ENCODE peak calls at places on chromosomes 11 and 22, in seven cellular contexts. T is CD8-positive, alpha-beta memory T cell; Y is HTR-8/SVneo; H is CD14-positive monocyte; K is NCI-H1694; L is astrocyte of the cerebellum; R is hypothalamus. Z is an unnamed sample.

GRCh38 chr11:130574740-130575139 is 126.3 kb downstream of the ADAMTS15 start:
- DNase-seq in T (no peak), Y (no peak), H (no peak), K (no peak), L (no peak), R (no peak), Z (no peak)

GRCh38 chr11:75492181-75492820 is 33.4 kb downstream of the GDPD5 start:
- DNase-seq in T (peak; percentile 25), Y (peak; percentile 60), H (peak; percentile 56), K (no peak), L (no peak), R (no peak), Z (no peak)

GRCh38 chr22:26502688-26503561 is 9.3 kb downstream of the TFIP11 start:
- DNase-seq in T (peak; percentile 51), Y (peak; percentile 23), H (no peak), K (peak; percentile 3), L (peak; percentile 28), R (peak; percentile 53), Z (peak; percentile 19)

GRCh38 chr11:47330002-47330911 is 22.2 kb downstream of the MYBPC3 start:
- DNase-seq in T (no peak), Y (no peak), H (peak; percentile 37), K (no peak), L (no peak), R (no peak), Z (no peak)

GRCh38 chr11:6596237-6596877 is 7.1 kb downstream of the RRP8 start:
- DNase-seq in T (no peak), Y (no peak), H (no peak), K (no peak), L (no peak), R (peak; percentile 57), Z (no peak)

GRCh38 chr11:70421123-70421522 is 22.8 kb downstream of the CTTN start:
- DNase-seq in T (no peak), Y (no peak), H (no peak), K (no peak), L (no peak), R (no peak), Z (no peak)

GRCh38 chr22:20463324-20464095 is 25.9 kb upstream of the SCARF2 start:
- DNase-seq in T (no peak), Y (no peak), H (no peak), K (peak; percentile 82), L (no peak), R (no peak), Z (peak; percentile 57)

GRCh38 chr11:63670077-63670737 is 969 bp downstream of the ATL3 start:
- DNase-seq in T (no peak), Y (no peak), H (no peak), K (no peak), L (no peak), R (no peak), Z (no peak)

GRCh38 chr22:44505796-44506354 is 7.8 kb upstream of the RTL6 start:
- DNase-seq in T (no peak), Y (no peak), H (no peak), K (no peak), L (no peak), R (no peak), Z (no peak)

GRCh38 chr11:112366777-112367176 is 106.1 kb upstream of the PLET1 start:
- DNase-seq in T (no peak), Y (no peak), H (no peak), K (no peak), L (no peak), R (no peak), Z (no peak)

GRCh38 chr11:67433536-67434394 is 3.7 kb downstream of the PTPRCAP start:
- DNase-seq in T (no peak), Y (no peak), H (peak; percentile 44), K (no peak), L (no peak), R (no peak), Z (no peak)

GRCh38 chr22:25395915-25396314 is 168.6 kb upstream of the GRK3 start:
- DNase-seq in T (no peak), Y (no peak), H (no peak), K (no peak), L (no peak), R (no peak), Z (no peak)

GRCh38 chr11:353315-353857 is 15.9 kb upstream of the B4GALNT4 start:
- DNase-seq in T (no peak), Y (no peak), H (no peak), K (no peak), L (peak; percentile 74), R (peak; percentile 70), Z (no peak)

GRCh38 chr22:24001314-24001713 is 3.9 kb downstream of the GSTT4 start:
- DNase-seq in T (no peak), Y (no peak), H (no peak), K (no peak), L (no peak), R (no peak), Z (no peak)

GRCh38 chr11:15754221-15754620 is 602.1 kb downstream of the SOX6 start:
- DNase-seq in T (no peak), Y (no peak), H (no peak), K (no peak), L (no peak), R (no peak), Z (no peak)

GRCh38 chr11:17603056-17603825 is 56.2 kb downstream of the OTOG start:
- DNase-seq in T (no peak), Y (no peak), H (no peak), K (no peak), L (no peak), R (no peak), Z (no peak)

GRCh38 chr11:17366491-17366890 is 14.9 kb downstream of the NCR3LG1 start:
- DNase-seq in T (no peak), Y (no peak), H (no peak), K (no peak), L (no peak), R (no peak), Z (no peak)

GRCh38 chr11:94774345-94774744 is 6.2 kb downstream of the AMOTL1 start:
- DNase-seq in T (no peak), Y (no peak), H (no peak), K (no peak), L (no peak), R (no peak), Z (no peak)

GRCh38 chr11:135037828-135038227 is 625.8 kb upstream of the B3GAT1 start:
- DNase-seq in T (no peak), Y (no peak), H (no peak), K (no peak), L (no peak), R (no peak), Z (no peak)

GRCh38 chr11:12531681-12532080 is 142.5 kb upstream of the TEAD1 start:
- DNase-seq in T (no peak), Y (no peak), H (no peak), K (no peak), L (no peak), R (no peak), Z (no peak)

GRCh38 chr11:2837096-2837601 is 48.4 kb downstream of the CDKN1C start:
- DNase-seq in T (no peak), Y (peak; percentile 76), H (no peak), K (no peak), L (no peak), R (no peak), Z (no peak)

GRCh38 chr11:69559181-69559580 is 77.7 kb downstream of the LINC01488 start:
- DNase-seq in T (no peak), Y (no peak), H (no peak), K (no peak), L (no peak), R (no peak), Z (no peak)

GRCh38 chr22:49764151-49764581 is 63.5 kb downstream of the BRD1 start:
- DNase-seq in T (no peak), Y (no peak), H (peak; percentile 30), K (no peak), L (no peak), R (no peak), Z (no peak)

GRCh38 chr11:118304809-118305248 is 299 bp downstream of the CD3E start:
- DNase-seq in T (no peak), Y (no peak), H (no peak), K (no peak), L (no peak), R (no peak), Z (no peak)

GRCh38 chr11:30860970-30861369 is 274.8 kb upstream of the MPPED2 start:
- DNase-seq in T (no peak), Y (no peak), H (no peak), K (no peak), L (no peak), R (no peak), Z (no peak)

GRCh38 chr11:94780432-94780831 is 12.3 kb downstream of the AMOTL1 start:
- DNase-seq in T (no peak), Y (no peak), H (no peak), K (no peak), L (no peak), R (no peak), Z (no peak)

GRCh38 chr22:28111501-28111900 is 192.4 kb upstream of the PITPNB start:
- DNase-seq in T (no peak), Y (no peak), H (no peak), K (no peak), L (no peak), R (no peak), Z (no peak)

GRCh38 chr22:24357547-24357946 is 69.9 kb upstream of the ADORA2A start:
- DNase-seq in T (no peak), Y (no peak), H (no peak), K (no peak), L (no peak), R (no peak), Z (no peak)

GRCh38 chr11:115959098-115959497 is 454.9 kb upstream of the CADM1 start:
- DNase-seq in T (no peak), Y (no peak), H (no peak), K (no peak), L (no peak), R (no peak), Z (peak; percentile 13)

GRCh38 chr11:22922672-22923071 is 62.4 kb upstream of the CCDC179 start:
- DNase-seq in T (no peak), Y (no peak), H (no peak), K (no peak), L (no peak), R (no peak), Z (no peak)

GRCh38 chr11:35389897-35390462 is 29.4 kb downstream of the SLC1A2 start:
- DNase-seq in T (no peak), Y (no peak), H (no peak), K (no peak), L (no peak), R (no peak), Z (no peak)

GRCh38 chr22:44109417-44109816 is 71.3 kb upstream of the PARVG start:
- DNase-seq in T (no peak), Y (no peak), H (no peak), K (no peak), L (no peak), R (no peak), Z (no peak)

GRCh38 chr11:68684385-68685356 is at the start of gene GAL:
- DNase-seq in T (no peak), Y (no peak), H (no peak), K (no peak), L (no peak), R (no peak), Z (no peak)

GRCh38 chr11:61152816-61153592 is 8.2 kb downstream of the VPS37C start:
- DNase-seq in T (no peak), Y (peak; percentile 40), H (peak; percentile 22), K (no peak), L (peak; percentile 60), R (no peak), Z (no peak)

GRCh38 chr11:116224154-116224888 is 548.5 kb downstream of the BUD13 start:
- DNase-seq in T (peak; percentile 31), Y (peak; percentile 25), H (no peak), K (no peak), L (no peak), R (peak; percentile 14), Z (peak; percentile 62)

Z was measured in NCI-H446.